ENCODE peak calls at places on chromosomes 3 and 15, in four cellular contexts. E is K562, P is GM12878, T is GM12891. K is an unnamed sample.

GRCh38 chr3:155618575-155618974 is 126.3 kb downstream of the PLCH1 start:
- DNase-seq in E (no peak), P (no peak), T (no peak), K (no peak)

GRCh38 chr3:53166781-53167291 is 5.8 kb downstream of the PRKCD start:
- DNase-seq in E (peak; percentile 51), P (no peak), T (no peak), K (peak; percentile 89)

GRCh38 chr15:33083232-33084006 is 111.1 kb downstream of the FMN1 start:
- DNase-seq in E (no peak), P (no peak), T (no peak), K (no peak)

GRCh38 chr3:155737844-155738460 is 6.9 kb downstream of the PLCH1 start:
- DNase-seq in E (peak; percentile 14), P (peak; percentile 48), T (no peak), K (peak; percentile 40)

GRCh38 chr3:31092748-31093607 is 198.5 kb upstream of the GADL1 start:
- DNase-seq in E (no peak), P (no peak), T (no peak), K (no peak)

GRCh38 chr15:48927181-48927580 is 36.5 kb downstream of the SHC4 start:
- DNase-seq in E (no peak), P (no peak), T (no peak), K (no peak)

GRCh38 chr3:34405159-34405558 is 606.7 kb downstream of the PDCD6IP start:
- DNase-seq in E (no peak), P (no peak), T (no peak), K (no peak)

GRCh38 chr15:38325290-38325990 is 72.8 kb downstream of the SPRED1 start:
- DNase-seq in E (no peak), P (no peak), T (no peak), K (no peak)

GRCh38 chr3:146715176-146715575 is 110.0 kb upstream of the PLSCR5 start:
- DNase-seq in E (no peak), P (no peak), T (no peak), K (no peak)

GRCh38 chr3:156474560-156475389 is 80.1 kb downstream of the SSR3 start:
- DNase-seq in E (peak; percentile 54), P (no peak), T (no peak), K (no peak)

GRCh38 chr3:66989860-66990696 is 8.0 kb upstream of the KBTBD8 start:
- DNase-seq in E (peak; percentile 40), P (peak; percentile 40), T (peak; percentile 15), K (no peak)

GRCh38 chr3:134600166-134600670 is 50.6 kb downstream of the KY start:
- DNase-seq in E (no peak), P (no peak), T (no peak), K (no peak)

GRCh38 chr3:56320907-56321306 is 147.4 kb downstream of the ERC2 start:
- DNase-seq in E (no peak), P (no peak), T (no peak), K (no peak)

GRCh38 chr3:40768536-40768935 is 243.8 kb downstream of the ZNF621 start:
- DNase-seq in E (no peak), P (no peak), T (no peak), K (no peak)

GRCh38 chr3:67241084-67241483 is 243.0 kb downstream of the KBTBD8 start:
- DNase-seq in E (no peak), P (no peak), T (no peak), K (no peak)

GRCh38 chr3:153977148-153977547 is 144.0 kb upstream of the ARHGEF26 start:
- DNase-seq in E (no peak), P (no peak), T (no peak), K (no peak)

GRCh38 chr15:74320358-74321247 is 46.8 kb downstream of the CYP11A1 start:
- DNase-seq in E (peak; percentile 77), P (no peak), T (no peak), K (no peak)
- TF ChIP-seq SPI1 in E (no peak), P (no peak), T (no peak), K (no peak)

GRCh38 chr3:105907790-105908189 is 39.0 kb upstream of the CBLB start:
- DNase-seq in E (no peak), P (peak; percentile 25), T (no peak), K (peak; percentile 10)
- TF ChIP-seq SPI1 in E (no peak), P (no peak), T (no peak), K (no peak)

GRCh38 chr15:65396965-65397317 is 19.1 kb upstream of the IGDCC3 start:
- DNase-seq in E (no peak), P (no peak), T (no peak), K (no peak)

GRCh38 chr15:65394280-65394789 is 16.5 kb upstream of the IGDCC3 start:
- DNase-seq in E (no peak), P (no peak), T (no peak), K (no peak)

GRCh38 chr15:65396283-65396964 is 18.6 kb upstream of the IGDCC3 start:
- DNase-seq in E (no peak), P (no peak), T (no peak), K (no peak)

GRCh38 chr15:65394936-65395335 is 17.1 kb upstream of the IGDCC3 start:
- DNase-seq in E (no peak), P (no peak), T (no peak), K (no peak)

DNA sequence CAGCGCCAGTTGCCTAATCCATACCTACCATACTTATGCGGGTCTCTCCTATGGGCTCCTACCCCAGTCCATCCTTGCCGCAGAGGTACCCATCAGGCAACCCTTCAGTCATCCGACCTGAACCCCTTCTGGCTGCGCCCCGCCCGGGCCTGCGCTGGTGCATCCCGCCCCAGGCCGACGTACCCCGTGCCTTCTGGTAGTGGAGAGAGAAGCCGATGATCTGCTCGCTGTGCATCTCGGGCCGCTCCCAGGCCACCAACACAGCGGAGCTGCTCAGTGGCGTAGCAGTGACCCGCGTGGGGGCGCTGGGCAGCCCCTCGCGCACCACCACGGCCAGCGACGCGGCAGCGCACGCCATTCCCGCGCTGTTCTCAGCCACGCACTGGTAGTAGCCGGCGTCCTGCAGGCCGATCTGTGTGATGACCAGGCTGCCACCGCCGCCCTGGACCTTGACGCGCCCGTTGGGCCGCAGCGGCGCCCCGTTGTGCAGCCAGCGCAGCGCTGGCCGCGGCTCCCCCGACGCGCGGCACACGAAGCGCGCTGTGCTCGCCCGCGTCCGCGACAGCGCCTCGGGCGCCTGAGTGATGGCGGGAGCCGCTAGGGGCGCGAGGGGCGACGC is 17.9 kb upstream of the IGDCC3 start:
- DNase-seq in E (no peak), P (no peak), T (no peak), K (no peak)
- TF ChIP-seq SPI1 in E (no peak), P (no peak), T (no peak), K (no peak)

DNA sequence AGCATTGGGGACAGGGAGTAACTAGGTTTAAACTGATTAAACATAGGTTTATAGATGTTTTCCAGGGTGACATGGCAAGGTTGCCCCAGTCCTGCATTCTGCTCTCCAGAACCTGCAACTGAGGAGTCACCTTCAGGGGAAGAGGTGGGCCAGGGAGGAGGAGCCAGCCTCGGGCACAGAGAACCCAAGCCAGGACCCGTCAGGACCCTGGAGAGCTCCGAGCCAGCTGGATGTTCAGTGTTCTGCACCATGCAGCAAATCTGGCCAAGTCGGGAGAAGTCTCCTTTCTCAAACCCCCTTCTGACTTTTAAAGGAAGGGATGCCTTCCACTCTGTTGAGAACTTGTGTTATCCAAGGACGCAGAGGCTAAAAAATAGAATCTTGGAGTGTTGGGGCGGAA is 62.1 kb upstream of the SLC6A11 start:
- DNase-seq in E (peak; percentile 55), P (no peak), T (no peak), K (peak; percentile 15)
- TF ChIP-seq SPI1 in E (no peak), P (no peak), T (no peak), K (no peak)

GRCh38 chr3:47366833-47367232 is 14.0 kb upstream of the PTPN23 start:
- DNase-seq in E (no peak), P (no peak), T (no peak), K (no peak)

GRCh38 chr3:47365213-47366153 is 15.3 kb upstream of the PTPN23 start:
- DNase-seq in E (no peak), P (no peak), T (no peak), K (no peak)

GRCh38 chr3:47359283-47359682 is 21.5 kb upstream of the PTPN23 start:
- DNase-seq in E (no peak), P (no peak), T (no peak), K (no peak)

GRCh38 chr3:47367631-47368030 is 13.2 kb upstream of the PTPN23 start:
- DNase-seq in E (no peak), P (no peak), T (no peak), K (no peak)

GRCh38 chr3:47362704-47363103 is 18.1 kb upstream of the PTPN23 start:
- DNase-seq in E (no peak), P (no peak), T (no peak), K (peak; percentile 80)
- TF ChIP-seq SPI1 in E (peak; percentile 14), P (no peak), T (no peak), K (peak; percentile 70)

GRCh38 chr3:38036906-38037305 is 2.1 kb upstream of the DLEC1 start:
- DNase-seq in E (no peak), P (no peak), T (no peak), K (no peak)

GRCh38 chr3:38039899-38040261 is 872 bp downstream of the DLEC1 start:
- DNase-seq in E (peak; percentile 63), P (peak; percentile 16), T (no peak), K (no peak)

GRCh38 chr3:38039101-38039898 is at the start of gene DLEC1:
- DNase-seq in E (no peak), P (no peak), T (peak; percentile 79), K (no peak)

GRCh38 chr3:38040400-38040799 is 1.4 kb downstream of the DLEC1 start:
- DNase-seq in E (no peak), P (no peak), T (no peak), K (no peak)

GRCh38 chr3:38038447-38038911 is 529 bp upstream of the DLEC1 start:
- DNase-seq in E (no peak), P (no peak), T (no peak), K (no peak)
- TF ChIP-seq SPI1 in E (no peak), P (no peak), T (no peak), K (no peak)

GRCh38 chr3:197490098-197490497 is 65.7 kb downstream of the BDH1 start:
- DNase-seq in E (no peak), P (no peak), T (no peak), K (no peak)
- TF ChIP-seq SPI1 in E (no peak), P (no peak), T (no peak), K (no peak)

DNA sequence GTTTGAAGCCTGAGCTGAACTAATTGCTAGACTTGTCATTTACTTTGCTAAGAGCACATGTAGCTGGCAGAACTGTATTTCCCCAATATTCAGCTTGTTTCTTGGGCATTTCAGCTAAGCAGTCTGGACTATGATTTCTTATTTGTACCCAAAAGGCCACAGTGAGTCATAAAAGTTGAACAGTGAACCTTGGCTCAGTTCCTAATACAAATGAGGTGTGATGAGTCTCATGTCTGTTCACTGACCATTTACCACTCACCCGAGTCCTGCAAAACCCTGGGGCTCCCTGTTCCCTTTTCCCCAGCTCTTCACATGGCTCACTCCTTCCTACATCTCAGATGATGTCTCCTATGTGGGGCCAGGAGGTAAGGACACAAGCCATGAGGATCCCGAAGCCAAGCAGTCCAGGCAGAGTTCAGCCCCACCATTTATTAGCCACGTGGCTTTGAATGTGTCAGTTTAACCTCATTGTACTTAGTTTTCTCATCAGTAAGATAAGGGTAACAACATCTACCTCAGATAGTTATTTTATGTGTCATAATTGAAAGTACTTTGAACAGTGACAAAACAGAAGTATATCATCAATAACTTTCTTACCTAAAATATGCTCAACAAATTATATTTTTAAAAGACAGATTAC is 239.3 kb downstream of the IL5RA start:
- DNase-seq in E (no peak), P (no peak), T (no peak), K (no peak)
- TF ChIP-seq SPI1 in E (no peak), P (no peak), T (no peak), K (no peak)

GRCh38 chr15:78007965-78008886 is 69.3 kb downstream of the TBC1D2B start:
- DNase-seq in E (no peak), P (no peak), T (no peak), K (no peak)
- TF ChIP-seq SPI1 in E (no peak), P (no peak), T (no peak), K (no peak)